ENCODE peak calls at places on chromosomes 5 and 9, in eight cellular contexts. One of them, this sample, is unnamed.

GRCh38 chr9:91727316-91727861 is 222.6 kb downstream of the ROR2 start:
- DNase-seq in PC-9: peak
- DNase-seq in mammary epithelial cell: peak
- DNase-seq in neuronal stem cell: peak
- DNase-seq in HepG2: peak
- DNase-seq in hepatocyte: peak
- DNase-seq in HCT116: peak
- DNase-seq in SK-N-SH: peak
- DNase-seq in this sample: peak

GRCh38 chr5:177427211-177427822 is 841 bp downstream of the GRK6 start:
- DNase-seq in PC-9: peak
- DNase-seq in mammary epithelial cell: peak
- DNase-seq in neuronal stem cell: no peak
- DNase-seq in HepG2: no peak
- DNase-seq in hepatocyte: no peak
- DNase-seq in HCT116: no peak
- DNase-seq in SK-N-SH: peak
- DNase-seq in this sample: peak

GRCh38 chr9:8604201-8604600 is 804.6 kb upstream of the DMAC1 start:
- DNase-seq in PC-9: no peak
- DNase-seq in mammary epithelial cell: no peak
- DNase-seq in neuronal stem cell: no peak
- DNase-seq in HepG2: no peak
- DNase-seq in hepatocyte: no peak
- DNase-seq in HCT116: no peak
- DNase-seq in SK-N-SH: no peak
- DNase-seq in this sample: no peak

GRCh38 chr5:136246122-136246521 is 53.2 kb upstream of the SMIM32 start:
- DNase-seq in PC-9: no peak
- DNase-seq in mammary epithelial cell: peak
- DNase-seq in neuronal stem cell: no peak
- DNase-seq in HepG2: no peak
- DNase-seq in hepatocyte: no peak
- DNase-seq in HCT116: no peak
- DNase-seq in SK-N-SH: no peak
- DNase-seq in this sample: no peak

GRCh38 chr5:148681157-148682131 is 27.1 kb upstream of the HTR4 start:
- DNase-seq in PC-9: no peak
- DNase-seq in mammary epithelial cell: no peak
- DNase-seq in neuronal stem cell: no peak
- DNase-seq in HepG2: no peak
- DNase-seq in hepatocyte: no peak
- DNase-seq in HCT116: no peak
- DNase-seq in SK-N-SH: no peak
- DNase-seq in this sample: no peak

GRCh38 chr5:57277085-57277484 is 103.2 kb downstream of the GPBP1 start:
- DNase-seq in PC-9: no peak
- DNase-seq in mammary epithelial cell: no peak
- DNase-seq in neuronal stem cell: no peak
- DNase-seq in HepG2: no peak
- DNase-seq in hepatocyte: no peak
- DNase-seq in HCT116: peak
- DNase-seq in SK-N-SH: peak
- DNase-seq in this sample: peak

GRCh38 chr9:111236337-111236736 is 93.7 kb downstream of the OR2K2 start:
- DNase-seq in PC-9: no peak
- DNase-seq in mammary epithelial cell: no peak
- DNase-seq in neuronal stem cell: no peak
- DNase-seq in HepG2: no peak
- DNase-seq in hepatocyte: no peak
- DNase-seq in HCT116: no peak
- DNase-seq in SK-N-SH: no peak
- DNase-seq in this sample: no peak

GRCh38 chr9:88971131-88971960 is 19.9 kb upstream of the S1PR3 start:
- DNase-seq in PC-9: no peak
- DNase-seq in mammary epithelial cell: no peak
- DNase-seq in neuronal stem cell: peak
- DNase-seq in HepG2: no peak
- DNase-seq in hepatocyte: no peak
- DNase-seq in HCT116: no peak
- DNase-seq in SK-N-SH: no peak
- DNase-seq in this sample: no peak

GRCh38 chr9:110252509-110253139 is 3.7 kb downstream of the TXN start:
- DNase-seq in PC-9: no peak
- DNase-seq in mammary epithelial cell: no peak
- DNase-seq in neuronal stem cell: no peak
- DNase-seq in HepG2: peak
- DNase-seq in hepatocyte: no peak
- DNase-seq in HCT116: no peak
- DNase-seq in SK-N-SH: no peak
- DNase-seq in this sample: peak

GRCh38 chr5:153276151-153276550 is 214.3 kb upstream of the GRIA1 start:
- DNase-seq in PC-9: peak
- DNase-seq in mammary epithelial cell: peak
- DNase-seq in neuronal stem cell: peak
- DNase-seq in HepG2: peak
- DNase-seq in hepatocyte: peak
- DNase-seq in HCT116: no peak
- DNase-seq in SK-N-SH: no peak
- DNase-seq in this sample: peak

DNA sequence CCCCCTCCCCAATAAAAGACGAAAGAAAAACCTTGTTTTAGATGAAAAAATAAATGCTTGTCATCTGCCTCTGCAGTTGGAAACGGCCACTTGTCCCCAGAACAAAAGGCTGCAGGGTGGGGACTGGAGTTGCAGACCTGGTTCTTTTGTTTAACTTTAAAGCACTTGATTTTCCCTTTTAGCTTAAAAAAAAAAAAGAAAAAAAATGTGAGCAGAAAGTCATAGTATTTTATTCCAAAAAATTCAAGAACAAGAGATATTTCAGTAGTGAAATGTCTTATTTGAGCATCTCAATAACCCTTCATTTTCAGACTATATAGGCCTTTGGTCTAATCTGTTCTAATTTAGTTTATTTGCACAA is 1.8 kb downstream of the MAP1B start:
- DNase-seq in PC-9: no peak
- DNase-seq in mammary epithelial cell: no peak
- DNase-seq in neuronal stem cell: no peak
- DNase-seq in HepG2: no peak
- DNase-seq in hepatocyte: no peak
- DNase-seq in HCT116: no peak
- DNase-seq in SK-N-SH: no peak
- DNase-seq in this sample: no peak
- H2AFZ ChIP-seq in PC-9: peak
- H2AFZ ChIP-seq in mammary epithelial cell: peak
- H2AFZ ChIP-seq in neuronal stem cell: no peak
- H2AFZ ChIP-seq in HepG2: no peak
- H2AFZ ChIP-seq in hepatocyte: peak
- H2AFZ ChIP-seq in HCT116: no peak
- H2AFZ ChIP-seq in SK-N-SH: no peak
- H2AFZ ChIP-seq in this sample: peak

DNA sequence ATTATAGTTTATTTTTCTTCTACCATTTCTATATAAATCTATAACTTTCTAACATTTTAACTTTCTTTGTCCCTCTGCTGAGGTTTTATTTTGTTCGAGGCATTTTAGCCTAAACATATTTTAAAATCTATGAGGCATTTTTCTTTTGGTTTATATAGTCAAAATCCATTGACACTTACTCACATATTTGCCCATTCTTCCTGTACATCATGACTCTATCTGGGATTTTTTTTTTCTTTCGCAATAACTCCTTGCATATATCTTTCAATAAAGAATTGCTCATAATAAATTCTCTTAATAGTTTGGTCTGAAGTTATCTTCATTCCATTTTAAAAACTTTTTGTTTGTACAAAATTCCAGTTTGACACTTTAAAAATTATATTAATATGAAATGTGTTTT is 632.3 kb downstream of the TLE4 start:
- DNase-seq in PC-9: no peak
- DNase-seq in mammary epithelial cell: peak
- DNase-seq in neuronal stem cell: no peak
- DNase-seq in HepG2: no peak
- DNase-seq in hepatocyte: no peak
- DNase-seq in HCT116: no peak
- DNase-seq in SK-N-SH: no peak
- DNase-seq in this sample: no peak
- H3K4me3 ChIP-seq in PC-9: no peak
- H3K4me3 ChIP-seq in mammary epithelial cell: no peak
- H3K4me3 ChIP-seq in neuronal stem cell: no peak
- H3K4me3 ChIP-seq in HepG2: no peak
- H3K4me3 ChIP-seq in hepatocyte: no peak
- H3K4me3 ChIP-seq in HCT116: no peak
- H3K4me3 ChIP-seq in SK-N-SH: no peak
- H3K4me3 ChIP-seq in this sample: no peak

GRCh38 chr9:128218172-128218517 is 15.0 kb downstream of the DNM1 start:
- DNase-seq in PC-9: no peak
- DNase-seq in mammary epithelial cell: no peak
- DNase-seq in neuronal stem cell: no peak
- DNase-seq in HepG2: no peak
- DNase-seq in hepatocyte: no peak
- DNase-seq in HCT116: no peak
- DNase-seq in SK-N-SH: peak
- DNase-seq in this sample: no peak
- H2AFZ ChIP-seq in PC-9: no peak
- H2AFZ ChIP-seq in mammary epithelial cell: peak
- H2AFZ ChIP-seq in neuronal stem cell: no peak
- H2AFZ ChIP-seq in HepG2: no peak
- H2AFZ ChIP-seq in hepatocyte: no peak
- H2AFZ ChIP-seq in HCT116: no peak
- H2AFZ ChIP-seq in SK-N-SH: no peak
- H2AFZ ChIP-seq in this sample: no peak

GRCh38 chr5:83470516-83470915 is 1.0 kb upstream of the VCAN start:
- DNase-seq in PC-9: no peak
- DNase-seq in mammary epithelial cell: no peak
- DNase-seq in neuronal stem cell: no peak
- DNase-seq in HepG2: peak
- DNase-seq in hepatocyte: no peak
- DNase-seq in HCT116: no peak
- DNase-seq in SK-N-SH: no peak
- DNase-seq in this sample: no peak
- H3K4me3 ChIP-seq in PC-9: no peak
- H3K4me3 ChIP-seq in mammary epithelial cell: no peak
- H3K4me3 ChIP-seq in neuronal stem cell: peak
- H3K4me3 ChIP-seq in HepG2: no peak
- H3K4me3 ChIP-seq in hepatocyte: peak
- H3K4me3 ChIP-seq in HCT116: peak
- H3K4me3 ChIP-seq in SK-N-SH: no peak
- H3K4me3 ChIP-seq in this sample: peak

GRCh38 chr9:76586555-76587314 is 127.8 kb downstream of the GCNT1 start:
- DNase-seq in PC-9: no peak
- DNase-seq in mammary epithelial cell: no peak
- DNase-seq in neuronal stem cell: no peak
- DNase-seq in HepG2: no peak
- DNase-seq in hepatocyte: peak
- DNase-seq in HCT116: no peak
- DNase-seq in SK-N-SH: no peak
- DNase-seq in this sample: no peak
- H2AFZ ChIP-seq in PC-9: no peak
- H2AFZ ChIP-seq in mammary epithelial cell: no peak
- H2AFZ ChIP-seq in neuronal stem cell: no peak
- H2AFZ ChIP-seq in HepG2: no peak
- H2AFZ ChIP-seq in hepatocyte: no peak
- H2AFZ ChIP-seq in HCT116: no peak
- H2AFZ ChIP-seq in SK-N-SH: no peak
- H2AFZ ChIP-seq in this sample: no peak

This sample was measured in GM23248.